ENCODE peak calls at places on chromosomes 6 and 20, in five cellular contexts. C is tibial artery, N is fibroblast of mammary gland, W is fibroblast of lung, P is GM06990. D is an unnamed sample.

GRCh38 chr6:79813854-79814477 is 133.4 kb downstream of the ELOVL4 start:
- DNase-seq in C (peak), N (peak), W (peak), P (peak), D (peak)

GRCh38 chr6:91626935-91627334 is 1040.1 kb upstream of the MAP3K7 start:
- DNase-seq in N (no peak), C (no peak), W (peak), P (no peak), D (no peak)

GRCh38 chr6:122798099-122798641 is 9.1 kb downstream of the SMPDL3A start:
- DNase-seq in P (peak), C (no peak), N (peak), W (peak), D (no peak)

GRCh38 chr6:4732691-4733315 is 43.4 kb upstream of the CDYL start:
- DNase-seq in P (no peak), N (peak), W (peak), C (peak), D (peak)

GRCh38 chr6:166168616-166169548 is 1.2 kb upstream of the TBXT start:
- DNase-seq in N (peak), C (no peak), P (no peak), W (no peak), D (no peak)

GRCh38 chr6:108896111-108896661 is 48.0 kb downstream of the ARMC2 start:
- DNase-seq in N (peak), C (no peak), P (peak), W (peak), D (no peak)

GRCh38 chr20:17809714-17810631 is 110.2 kb downstream of the BANF2 start:
- DNase-seq in P (no peak), W (peak), C (no peak), N (no peak), D (no peak)

GRCh38 chr6:9766240-9766915 is 648.5 kb downstream of the TFAP2A start:
- DNase-seq in W (peak), C (no peak), P (peak), N (peak), D (no peak)

GRCh38 chr6:46849361-46849690 is 56.1 kb downstream of the MEP1A start:
- DNase-seq in N (no peak), P (no peak), C (no peak), W (no peak), D (no peak)

GRCh38 chr6:118284736-118285360 is 263.2 kb upstream of the PLN start:
- DNase-seq in P (no peak), W (peak), N (peak), C (no peak), D (no peak)
- H3K4me3 ChIP-seq in P (no peak), W (no peak), N (no peak), C (no peak), D (peak)

GRCh38 chr6:131948221-131948661 is 2.9 kb downstream of the CCN2 start:
- DNase-seq in C (no peak), W (peak), P (no peak), N (peak), D (no peak)

GRCh38 chr6:131945971-131946370 is 5.2 kb downstream of the CCN2 start:
- DNase-seq in P (no peak), C (no peak), N (no peak), W (peak), D (no peak)

GRCh38 chr6:131946404-131946991 is 4.7 kb downstream of the CCN2 start:
- DNase-seq in N (peak), P (no peak), C (no peak), W (peak), D (no peak)

GRCh38 chr6:131948692-131949614 is 2.2 kb downstream of the CCN2 start:
- DNase-seq in P (no peak), N (peak), C (no peak), W (peak), D (no peak)

DNA sequence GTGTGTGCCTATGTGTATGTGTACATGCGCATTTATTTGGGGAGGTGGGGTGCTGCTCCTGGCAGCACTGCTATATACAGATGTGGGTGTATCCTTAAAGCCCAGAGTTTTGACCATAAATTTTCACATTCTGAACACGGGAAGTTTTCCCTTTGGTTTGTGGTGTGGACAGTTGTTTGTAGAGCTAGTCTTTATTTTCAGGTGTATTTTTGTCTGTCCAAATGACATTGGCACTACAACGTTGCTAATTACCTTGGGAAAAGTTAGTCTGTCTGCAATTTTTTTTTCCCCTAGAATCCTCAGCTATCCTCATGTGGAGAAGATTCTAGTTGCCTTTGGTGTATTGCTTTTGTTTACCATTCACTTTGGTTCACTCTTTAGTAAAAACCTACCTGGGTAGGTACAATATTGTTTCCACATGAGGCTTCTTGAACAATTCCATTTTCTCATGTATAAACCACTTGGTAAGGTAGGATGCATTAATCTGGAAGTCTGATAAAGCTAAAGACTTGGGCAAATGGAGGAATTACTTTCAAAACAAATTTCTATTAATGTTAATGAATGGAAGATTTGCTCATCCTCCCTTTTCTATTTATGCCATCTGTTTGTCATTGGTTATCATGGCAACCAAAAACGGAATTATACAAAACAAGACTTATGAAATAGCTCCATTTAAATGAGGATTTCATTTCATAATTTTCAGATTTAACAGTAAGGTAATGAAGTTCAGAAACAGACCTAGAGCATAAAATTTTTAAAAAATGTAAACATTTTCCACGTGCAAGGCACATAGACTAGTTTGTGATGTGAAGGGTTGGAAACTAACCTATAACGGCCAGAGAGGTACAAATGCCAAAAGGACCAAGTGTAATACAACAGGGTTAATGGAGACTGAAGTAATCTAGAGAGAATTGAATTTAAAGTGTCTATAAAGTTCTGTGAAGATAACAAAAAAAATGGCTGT is 3.9 kb downstream of the CCN2 start:
- DNase-seq in P (no peak), C (no peak), N (peak), W (peak), D (no peak)
- H3K4me3 ChIP-seq in P (no peak), C (peak), N (no peak), W (peak), D (peak)

DNA sequence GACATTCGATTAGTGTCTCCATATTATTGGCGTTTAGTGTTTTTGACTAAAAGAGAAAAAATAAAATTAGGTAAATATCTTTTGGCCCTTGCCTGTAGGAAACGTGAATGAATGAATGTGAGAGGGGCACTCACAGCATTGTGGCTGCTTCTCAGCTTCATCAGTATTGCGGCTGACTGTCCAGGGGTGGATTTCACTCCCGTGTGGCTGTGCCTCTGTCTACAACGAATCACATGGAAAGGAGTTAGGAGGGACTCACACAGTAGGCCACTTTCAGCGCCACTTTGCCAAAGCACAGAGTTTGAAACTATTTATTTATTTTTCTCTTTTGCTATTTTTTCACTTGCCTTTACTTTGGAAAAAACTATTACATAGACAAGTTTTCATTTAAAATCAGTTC is 805 bp downstream of the TAGAP start:
- DNase-seq in C (no peak), N (no peak), W (no peak), P (no peak), D (no peak)
- H3K4me3 ChIP-seq in C (peak), N (no peak), W (no peak), P (peak), D (peak)

DNA sequence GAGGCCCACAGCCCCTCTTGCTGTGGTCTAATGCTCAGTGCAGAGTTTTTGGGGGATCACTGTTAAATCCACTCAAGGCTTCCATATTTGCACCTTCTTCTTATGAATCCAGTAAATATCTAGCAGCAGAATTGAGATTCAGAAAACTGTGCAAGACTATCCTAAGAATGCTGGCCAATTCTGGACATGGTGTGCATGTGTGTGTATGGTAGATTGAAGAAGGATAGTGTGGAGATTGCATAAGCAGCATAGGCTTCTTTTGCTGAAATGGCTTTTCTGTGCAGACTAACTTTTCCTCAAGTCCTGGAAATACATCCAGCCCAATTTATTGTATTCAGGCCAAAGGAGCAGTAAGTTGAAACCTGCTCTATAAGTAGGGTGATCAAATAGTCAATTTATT is 39.7 kb downstream of the FBXO9 start:
- DNase-seq in C (no peak), P (no peak), W (no peak), N (no peak), D (no peak)
- H3K4me3 ChIP-seq in C (no peak), P (no peak), W (no peak), N (no peak), D (no peak)

DNA sequence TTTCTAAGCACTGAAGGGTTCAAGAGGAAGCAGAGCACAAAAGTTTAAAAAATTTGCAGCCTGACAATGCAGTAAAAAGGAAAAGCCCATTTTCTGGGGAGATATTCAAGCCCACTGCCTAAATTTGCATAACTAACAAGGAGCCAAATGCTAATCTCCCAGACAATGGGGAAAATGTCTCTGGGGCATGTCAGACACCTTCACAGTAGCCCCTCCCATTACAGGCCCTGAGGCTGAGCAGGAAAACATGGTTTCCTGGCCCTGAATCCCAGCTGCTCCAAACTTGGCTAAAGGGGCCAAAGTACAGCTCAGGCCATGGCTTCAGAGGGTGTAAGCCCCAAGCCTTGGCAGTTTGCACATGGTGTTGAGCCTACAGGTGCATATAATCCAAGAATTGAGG is 908.4 kb upstream of the MANEA start:
- DNase-seq in W (no peak), N (no peak), C (no peak), P (no peak), D (no peak)
- H3K4me3 ChIP-seq in W (no peak), N (no peak), C (no peak), P (no peak), D (no peak)

D was measured in left ventricle myocardium inferior.